ENCODE peak calls at places on chromosomes 16 and 17, in seven cellular contexts. K is sciatic nerve; V is T-cell; B is kidney epithelial cell; M is fibroblast of mammary gland; J is posterior cingulate gyrus; R is stimulated activated CD8-positive, alpha-beta memory T cell treated with anti-CD3 and anti-CD28 coated beads, Interleukin-12 subunit alpha, Interleukin-12 subunit beta, amount 100 ng/mL, for 4 hours. H is an unnamed sample.

GRCh38 chr16:69326172-69326873 is 4.1 kb downstream of the PDF start:
- DNase-seq in B (no peak), V (no peak), K (no peak), M (peak; percentile 20), J (no peak), R (no peak), H (no peak)

GRCh38 chr17:66549312-66549705 is 246.9 kb downstream of the PRKCA start:
- DNase-seq in R (no peak), J (no peak), M (peak; percentile 65), K (no peak), V (no peak), B (no peak), H (peak; percentile 89)

GRCh38 chr16:73113326-73113720 is 65.4 kb upstream of the ZFHX3 start:
- DNase-seq in B (no peak), M (peak; percentile 78), K (no peak), R (no peak), V (no peak), J (no peak), H (no peak)

GRCh38 chr17:4648741-4649140 is 7.3 kb upstream of the ALOX15 start:
- DNase-seq in V (no peak), R (no peak), B (no peak), M (no peak), K (peak; percentile 9), J (no peak), H (no peak)

GRCh38 chr16:78298986-78299385 is 199.5 kb downstream of the WWOX start:
- DNase-seq in B (no peak), J (no peak), V (no peak), R (no peak), M (no peak), K (no peak), H (no peak)

GRCh38 chr17:79777166-79777843 is 643 bp upstream of the CBX2 start:
- DNase-seq in K (peak; percentile 81), B (no peak), M (peak; percentile 53), R (no peak), J (peak; percentile 57), V (no peak), H (peak; percentile 20)

GRCh38 chr17:19800571-19800970 is 52.5 kb upstream of the ALDH3A1 start:
- DNase-seq in V (no peak), M (no peak), K (no peak), R (no peak), J (no peak), B (no peak), H (no peak)

GRCh38 chr16:14015948-14016347 is 55.2 kb upstream of the MRTFB start:
- DNase-seq in K (no peak), V (no peak), R (no peak), B (peak; percentile 64), M (peak; percentile 97), J (no peak), H (peak; percentile 86)

GRCh38 chr16:68762996-68763756 is 26.1 kb downstream of the CDH1 start:
- DNase-seq in K (no peak), M (no peak), V (no peak), B (no peak), R (no peak), J (peak; percentile 33), H (no peak)

GRCh38 chr17:18988546-18989173 is 15.9 kb downstream of the FAM83G start:
- DNase-seq in V (no peak), J (no peak), K (no peak), R (no peak), M (no peak), B (no peak), H (no peak)

GRCh38 chr16:67277294-67277998 is 1.9 kb upstream of the PLEKHG4 start:
- DNase-seq in B (peak; percentile 98), R (no peak), K (no peak), V (no peak), M (peak; percentile 99), J (no peak), H (peak; percentile 98)

GRCh38 chr17:60832206-60832605 is 154.6 kb downstream of the BCAS3 start:
- DNase-seq in V (no peak), R (no peak), B (no peak), M (peak; percentile 9), K (no peak), J (no peak), H (peak; percentile 27)

GRCh38 chr16:77077523-77077922 is 113.5 kb upstream of the MON1B start:
- DNase-seq in B (no peak), J (no peak), M (no peak), V (no peak), K (no peak), R (no peak), H (no peak)

GRCh38 chr17:149231-149630 is 11.9 kb downstream of the SCGB1C2 start:
- DNase-seq in J (no peak), V (no peak), B (no peak), M (no peak), K (peak; percentile 22), R (no peak), H (no peak)

GRCh38 chr17:39665642-39666221 is 583 bp downstream of the TCAP start:
- DNase-seq in V (no peak), M (no peak), J (no peak), R (no peak), K (no peak), B (no peak), H (no peak)

GRCh38 chr16:74213372-74213771 is 83.2 kb upstream of the PSMD7 start:
- DNase-seq in B (no peak), J (no peak), V (no peak), K (no peak), M (no peak), R (no peak), H (no peak)

GRCh38 chr17:67244621-67245072 is 349 bp downstream of the HELZ start:
- DNase-seq in R (peak; percentile 10), J (no peak), B (no peak), M (no peak), V (no peak), K (peak; percentile 63), H (no peak)

H was measured in fibroblast of gingiva.